ENCODE peak calls at places on chromosomes 2 and 18, in six cellular contexts. W is CD4-positive, alpha-beta T cell; P is H9; L is body of pancreas; O is MM.1S; U is BE2C. D is an unnamed sample.

GRCh38 chr2:63863707-63864106 is 22.0 kb downstream of the UGP2 start:
- DNase-seq in W (no peak), P (no peak), L (no peak), O (no peak), U (no peak), D (no peak)

GRCh38 chr2:21422050-21422449 is 298.3 kb downstream of the TDRD15 start:
- DNase-seq in W (no peak), P (peak; percentile 81), L (no peak), O (peak; percentile 23), U (peak; percentile 84), D (peak; percentile 37)

GRCh38 chr2:187435756-187436155 is 12.3 kb downstream of the CALCRL start:
- DNase-seq in W (no peak), P (no peak), L (no peak), O (no peak), U (no peak), D (no peak)

GRCh38 chr2:53886406-53887280 is 26.9 kb upstream of the GPR75 start:
- DNase-seq in W (no peak), P (no peak), L (no peak), O (no peak), U (no peak), D (no peak)

GRCh38 chr2:211455225-211455841 is 898.9 kb downstream of the CPS1 start:
- DNase-seq in W (no peak), P (peak; percentile 41), L (peak; percentile 40), O (peak; percentile 33), U (peak; percentile 49), D (peak; percentile 26)

GRCh38 chr2:238701066-238701906 is 146.6 kb upstream of the TWIST2 start:
- DNase-seq in W (no peak), P (no peak), L (no peak), O (no peak), U (no peak), D (no peak)

GRCh38 chr2:161122772-161123530 is 37.3 kb upstream of the TANK start:
- DNase-seq in W (no peak), P (no peak), L (peak; percentile 67), O (peak; percentile 29), U (peak; percentile 4), D (peak; percentile 20)

GRCh38 chr2:50712569-50712968 is 319.4 kb downstream of the NRXN1 start:
- DNase-seq in W (no peak), P (no peak), L (no peak), O (no peak), U (no peak), D (no peak)

GRCh38 chr18:70491734-70492348 is 203.0 kb downstream of the SOCS6 start:
- DNase-seq in W (peak; percentile 19), P (peak; percentile 69), L (peak; percentile 60), O (peak; percentile 72), U (peak; percentile 69), D (peak; percentile 41)

GRCh38 chr18:54607213-54607934 is 16.3 kb downstream of the DYNAP start:
- DNase-seq in W (no peak), P (peak; percentile 65), L (peak; percentile 60), O (no peak), U (no peak), D (no peak)

GRCh38 chr2:210428415-210429179 is 48.0 kb downstream of the LANCL1 start:
- DNase-seq in W (no peak), P (no peak), L (no peak), O (no peak), U (no peak), D (no peak)

GRCh38 chr2:222968550-222969155 is 83.3 kb upstream of the KCNE4 start:
- DNase-seq in W (no peak), P (no peak), L (no peak), O (no peak), U (no peak), D (no peak)

GRCh38 chr2:65299246-65299645 is 71.6 kb downstream of the ACTR2 start:
- DNase-seq in W (no peak), P (no peak), L (no peak), O (no peak), U (no peak), D (peak; percentile 41)

GRCh38 chr2:38159621-38160020 is 83.7 kb upstream of the CYP1B1 start:
- DNase-seq in W (no peak), P (no peak), L (no peak), O (no peak), U (no peak), D (no peak)

GRCh38 chr18:47115205-47115604 is 35.1 kb downstream of the HDHD2 start:
- DNase-seq in W (no peak), P (no peak), L (no peak), O (no peak), U (no peak), D (no peak)

GRCh38 chr18:9135912-9136314 is 668 bp upstream of the ANKRD12 start:
- DNase-seq in W (no peak), P (peak; percentile 86), L (no peak), O (peak; percentile 93), U (no peak), D (no peak)

GRCh38 chr18:63395503-63395902 is 26.8 kb downstream of the VPS4B start:
- DNase-seq in W (no peak), P (no peak), L (no peak), O (no peak), U (no peak), D (no peak)

GRCh38 chr2:51225377-51225776 is 193.4 kb upstream of the NRXN1 start:
- DNase-seq in W (no peak), P (no peak), L (no peak), O (no peak), U (no peak), D (no peak)

GRCh38 chr2:9380702-9381628 is 42.4 kb downstream of the ITGB1BP1 start:
- DNase-seq in W (no peak), P (no peak), L (peak; percentile 65), O (no peak), U (peak; percentile 59), D (no peak)

GRCh38 chr2:161423351-161424178 is 7.5 kb downstream of the TBR1 start:
- DNase-seq in W (no peak), P (peak; percentile 61), L (no peak), O (no peak), U (no peak), D (peak; percentile 23)

GRCh38 chr2:33494877-33495641 is 18.6 kb downstream of the RASGRP3 start:
- DNase-seq in W (no peak), P (no peak), L (no peak), O (no peak), U (no peak), D (no peak)

GRCh38 chr18:63063171-63063570 is 256.4 kb downstream of the BCL2 start:
- DNase-seq in W (no peak), P (no peak), L (no peak), O (no peak), U (no peak), D (no peak)

GRCh38 chr2:217142649-217143266 is 282.9 kb upstream of the TNP1 start:
- DNase-seq in W (no peak), P (peak; percentile 51), L (no peak), O (no peak), U (peak; percentile 79), D (no peak)
- TF ChIP-seq CTCF in W (no peak), P (peak; percentile 89), L (peak; percentile 54), O (peak; percentile 75), U (peak; percentile 89), D (peak; percentile 33)

GRCh38 chr2:241375300-241375699 is 19.2 kb downstream of the FARP2 start:
- DNase-seq in W (no peak), P (no peak), L (no peak), O (no peak), U (no peak), D (no peak)

GRCh38 chr2:241379481-241380480 is 23.7 kb downstream of the FARP2 start:
- DNase-seq in W (no peak), P (no peak), L (no peak), O (peak; percentile 76), U (no peak), D (no peak)

GRCh38 chr2:241378816-241379215 is 22.7 kb downstream of the FARP2 start:
- DNase-seq in W (no peak), P (no peak), L (no peak), O (peak; percentile 68), U (no peak), D (no peak)

GRCh38 chr2:241373449-241373848 is 17.4 kb downstream of the FARP2 start:
- DNase-seq in W (no peak), P (no peak), L (no peak), O (no peak), U (no peak), D (no peak)

GRCh38 chr2:241376808-241377207 is 20.7 kb downstream of the FARP2 start:
- DNase-seq in W (no peak), P (no peak), L (no peak), O (peak; percentile 35), U (no peak), D (no peak)
- TF ChIP-seq CTCF in W (no peak), P (no peak), L (no peak), O (no peak), U (no peak), D (no peak)

GRCh38 chr18:27008575-27008974 is 143.1 kb upstream of the AQP4 start:
- DNase-seq in W (no peak), P (peak; percentile 34), L (no peak), O (no peak), U (no peak), D (no peak)
- TF ChIP-seq CTCF in W (no peak), P (no peak), L (no peak), O (no peak), U (no peak), D (no peak)

GRCh38 chr2:111119004-111119846 is 1.5 kb upstream of the BCL2L11 start:
- DNase-seq in W (peak; percentile 37), P (peak; percentile 48), L (peak; percentile 15), O (no peak), U (no peak), D (peak; percentile 18)

GRCh38 chr2:111121028-111121872 is 536 bp downstream of the BCL2L11 start:
- DNase-seq in W (peak; percentile 39), P (peak; percentile 37), L (peak; percentile 61), O (peak; percentile 44), U (peak; percentile 29), D (peak; percentile 34)

GRCh38 chr2:111121873-111122630 is 1.3 kb downstream of the BCL2L11 start:
- DNase-seq in W (peak; percentile 66), P (peak; percentile 88), L (peak; percentile 89), O (peak; percentile 93), U (peak; percentile 88), D (peak; percentile 77)

GRCh38 chr2:111119847-111120252 is 864 bp upstream of the BCL2L11 start:
- DNase-seq in W (no peak), P (no peak), L (no peak), O (peak; percentile 36), U (no peak), D (peak; percentile 35)

DNA sequence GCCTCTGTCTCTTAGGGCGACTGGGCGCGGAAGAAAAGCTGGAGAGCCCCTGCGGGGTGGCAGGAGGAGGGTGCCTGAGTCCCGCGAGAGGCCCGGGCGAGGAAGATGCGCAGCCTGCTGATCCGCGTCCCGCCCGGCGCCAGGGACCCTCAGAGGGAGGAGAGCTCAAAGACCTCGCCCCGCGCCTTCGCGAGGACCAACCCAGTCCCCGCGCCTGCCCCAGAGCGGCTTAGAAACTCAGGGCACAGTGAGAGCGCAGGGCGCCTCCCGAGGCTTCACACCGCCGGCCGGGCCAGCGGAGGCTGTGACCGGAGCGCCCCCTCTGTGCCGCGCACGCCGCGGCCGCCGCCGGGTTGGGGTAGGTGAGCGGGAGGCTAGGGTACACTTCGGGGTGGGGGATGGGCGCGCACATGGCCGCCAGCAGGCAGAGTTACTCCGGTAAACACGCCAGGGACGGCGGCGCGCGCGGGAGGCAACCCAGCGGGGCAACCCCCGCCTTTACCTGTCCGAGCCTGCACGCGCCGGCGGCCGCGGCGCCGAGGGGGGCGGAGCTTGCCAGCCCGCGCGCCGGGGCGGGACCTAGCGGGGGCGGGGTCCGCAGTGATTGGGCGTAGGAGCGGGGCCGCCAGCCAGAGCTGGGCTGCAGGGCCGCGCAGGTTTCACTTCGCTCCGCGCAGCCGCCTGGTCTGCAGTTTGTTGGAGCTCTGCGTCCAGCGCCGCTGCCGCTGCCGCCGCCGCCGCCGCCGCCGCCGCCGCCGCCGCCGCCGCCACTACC is at the start of gene BCL2L11:
- DNase-seq in W (peak; percentile 83), P (peak; percentile 94), L (peak; percentile 95), O (peak; percentile 97), U (peak; percentile 88), D (peak; percentile 90)
- TF ChIP-seq CTCF in W (no peak), P (peak; percentile 42), L (peak; percentile 17), O (peak; percentile 51), U (peak; percentile 22), D (peak; percentile 37)